ENCODE peak calls at places on chromosomes 5 and 9, in five cellular contexts. R, Z, U, X and G are unnamed samples. For H3K9me3, the result is how much of the 10 kb centered on the place peaks cover.

GRCh38 chr9:36278243-36278642 is 20.0 kb upstream of the GNE start:
- DNase-seq in R (no peak), X (no peak), Z (no peak), U (no peak), G (no peak)

GRCh38 chr5:96687812-96688453 is 25.8 kb downstream of the CAST start:
- DNase-seq in Z (no peak), X (no peak), R (no peak), U (peak), G (no peak)

GRCh38 chr5:107474724-107475489 is 195.8 kb downstream of the EFNA5 start:
- DNase-seq in U (no peak), Z (no peak), R (no peak), X (no peak), G (no peak)

GRCh38 chr9:129109952-129110739 is 447 bp downstream of the CRAT start:
- DNase-seq in U (no peak), Z (no peak), X (peak), R (no peak), G (no peak)

GRCh38 chr9:137412431-137412830 is 10.5 kb downstream of the EXD3 start:
- DNase-seq in X (no peak), U (no peak), R (no peak), Z (no peak), G (no peak)

GRCh38 chr9:128696923-128697707 is 5.2 kb upstream of the PKN3 start:
- DNase-seq in X (no peak), R (no peak), Z (no peak), U (no peak), G (no peak)

GRCh38 chr9:111107141-111107540 is 68.9 kb upstream of the LPAR1 start:
- DNase-seq in X (no peak), U (no peak), Z (no peak), R (no peak), G (no peak)

GRCh38 chr5:35063386-35063785 is 15.6 kb upstream of the AGXT2 start:
- DNase-seq in X (no peak), Z (no peak), R (no peak), U (no peak), G (no peak)

GRCh38 chr5:82560966-82561365 is 282.8 kb upstream of the RPS23 start:
- DNase-seq in R (no peak), X (no peak), U (no peak), Z (no peak), G (no peak)

GRCh38 chr9:129995409-129996160 is 47.4 kb downstream of the FNBP1 start:
- DNase-seq in Z (no peak), X (no peak), U (no peak), R (no peak), G (no peak)

GRCh38 chr5:138455191-138455930 is 9.9 kb upstream of the EGR1 start:
- DNase-seq in X (no peak), Z (no peak), U (no peak), R (no peak), G (no peak)

GRCh38 chr9:34451545-34451944 is 6.8 kb downstream of the FAM219A start:
- DNase-seq in R (no peak), U (no peak), Z (no peak), X (no peak), G (no peak)

GRCh38 chr9:29063031-29063430 is 1489.8 kb upstream of the C9orf72 start:
- DNase-seq in R (no peak), U (no peak), Z (no peak), X (no peak), G (no peak)

GRCh38 chr5:6832994-6833393 is 119.8 kb downstream of the TENT4A start:
- DNase-seq in X (no peak), R (no peak), U (peak), Z (no peak), G (no peak)

GRCh38 chr9:109319631-109320233 is 1.1 kb downstream of the EPB41L4B start:
- DNase-seq in R (no peak), Z (no peak), X (peak), U (peak), G (no peak)

GRCh38 chr9:69250681-69251080 is 74.3 kb upstream of the ENTREP1 start:
- DNase-seq in Z (no peak), X (no peak), R (no peak), U (no peak), G (no peak)

GRCh38 chr5:149019562-149020140 is 43.2 kb downstream of the SH3TC2 start:
- DNase-seq in U (no peak), R (no peak), X (no peak), Z (no peak), G (no peak)

GRCh38 chr5:137310051-137310730 is 188.9 kb downstream of the SPOCK1 start:
- DNase-seq in Z (no peak), X (no peak), R (no peak), U (no peak), G (no peak)

GRCh38 chr9:1939926-1940368 is 75.2 kb upstream of the SMARCA2 start:
- DNase-seq in R (no peak), Z (no peak), U (peak), X (no peak), G (no peak)

GRCh38 chr9:27654629-27655285 is 81.5 kb upstream of the C9orf72 start:
- DNase-seq in R (no peak), Z (no peak), U (no peak), X (no peak), G (no peak)

GRCh38 chr5:1783214-1783551 is 16.5 kb downstream of the MRPL36 start:
- DNase-seq in R (no peak), U (no peak), Z (no peak), X (no peak), G (no peak)

GRCh38 chr5:88480245-88480644 is 211.6 kb upstream of the TMEM161B start:
- DNase-seq in U (no peak), Z (no peak), R (no peak), X (no peak), G (no peak)

GRCh38 chr9:14320272-14321245 is 6.6 kb upstream of the NFIB start:
- DNase-seq in Z (no peak), X (no peak), R (no peak), U (peak), G (no peak)

GRCh38 chr5:140025736-140026135 is 17.4 kb downstream of the NRG2 start:
- DNase-seq in R (no peak), U (no peak), Z (no peak), X (no peak), G (no peak)

GRCh38 chr9:75803130-75803529 is 87.3 kb upstream of the PCSK5 start:
- DNase-seq in Z (no peak), R (no peak), U (peak), X (no peak), G (no peak)

GRCh38 chr9:16868706-16869105 is 1.8 kb downstream of the BNC2 start:
- DNase-seq in R (no peak), X (no peak), Z (no peak), U (no peak), G (no peak)

GRCh38 chr5:149559712-149560111 is 8.5 kb upstream of the CSNK1A1 start:
- DNase-seq in U (no peak), R (no peak), Z (no peak), X (no peak), G (no peak)

GRCh38 chr5:27403248-27403882 is 365.0 kb upstream of the CDH9 start:
- DNase-seq in R (no peak), U (peak), Z (no peak), X (no peak), G (no peak)

GRCh38 chr5:77322406-77322805 is 111.9 kb downstream of the PDE8B start:
- DNase-seq in U (no peak), R (no peak), Z (no peak), X (no peak), G (no peak)

GRCh38 chr5:155263381-155263780 is 249.8 kb downstream of the KIF4B start:
- DNase-seq in X (no peak), Z (no peak), U (no peak), R (no peak), G (no peak)

GRCh38 chr9:37485389-37486255 is at the start of gene POLR1E:
- DNase-seq in U (peak), R (peak), X (peak), Z (peak), G (peak)

GRCh38 chr9:82208741-82209450 is 220.3 kb downstream of the SPATA31D1 start:
- DNase-seq in R (no peak), X (no peak), Z (no peak), U (no peak), G (no peak)

GRCh38 chr5:45279109-45279508 is 417.1 kb downstream of the HCN1 start:
- DNase-seq in Z (no peak), U (no peak), R (no peak), X (no peak), G (no peak)

GRCh38 chr9:36163840-36164175 is 5.4 kb upstream of the CCIN start:
- DNase-seq in R (no peak), Z (no peak), U (no peak), X (no peak), G (no peak)

GRCh38 chr5:73201547-73202513 is 28.8 kb downstream of the TMEM174 start:
- DNase-seq in X (peak), Z (no peak), R (peak), U (peak), G (peak)

GRCh38 chr5:98865690-98866089 is 63.1 kb downstream of the CHD1 start:
- DNase-seq in X (no peak), U (no peak), R (no peak), Z (no peak), G (no peak)

DNA sequence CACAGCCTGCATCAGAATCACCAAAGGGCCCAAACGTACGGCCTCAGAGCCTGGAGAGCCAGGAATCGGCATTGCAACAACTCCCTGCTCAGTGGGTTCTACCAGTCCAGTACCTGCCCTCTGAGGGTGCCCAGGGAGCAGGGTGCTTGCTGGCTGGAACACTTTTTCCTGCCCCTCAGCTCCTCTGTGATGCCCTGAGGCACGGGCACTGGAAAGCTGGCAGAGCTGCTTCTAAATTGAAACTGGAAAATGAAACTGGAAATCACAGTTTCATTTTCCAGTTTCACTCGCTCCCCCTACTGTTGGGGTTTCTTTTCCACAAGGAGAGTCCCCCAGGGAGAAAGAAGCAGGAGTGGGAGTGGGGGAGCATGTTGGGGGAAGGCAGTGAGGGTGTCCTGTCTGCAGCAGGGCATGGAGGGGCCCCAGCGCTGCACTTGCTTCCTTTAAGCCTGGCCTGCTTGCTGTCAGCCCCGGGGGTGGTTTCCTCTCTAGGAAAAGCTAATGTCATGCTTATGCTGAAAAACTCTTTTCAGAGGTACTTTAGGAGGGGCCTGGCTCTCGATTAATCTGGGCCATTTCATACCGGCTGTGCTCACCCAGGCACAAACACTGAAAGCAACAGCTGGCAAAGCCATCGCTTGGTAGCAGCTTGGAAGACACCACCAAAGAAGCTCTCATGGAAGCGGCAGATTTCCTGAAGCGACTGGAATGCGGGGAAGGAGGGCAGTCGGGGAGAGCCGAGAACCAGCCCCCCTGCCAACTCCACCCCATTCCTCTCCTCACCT is 26.2 kb downstream of the IRF1 start:
- DNase-seq in R (peak), X (no peak), Z (no peak), U (peak), G (no peak)
- TF ChIP-seq CTCF in R (no peak), X (no peak), Z (no peak), U (peak), G (no peak)

DNA sequence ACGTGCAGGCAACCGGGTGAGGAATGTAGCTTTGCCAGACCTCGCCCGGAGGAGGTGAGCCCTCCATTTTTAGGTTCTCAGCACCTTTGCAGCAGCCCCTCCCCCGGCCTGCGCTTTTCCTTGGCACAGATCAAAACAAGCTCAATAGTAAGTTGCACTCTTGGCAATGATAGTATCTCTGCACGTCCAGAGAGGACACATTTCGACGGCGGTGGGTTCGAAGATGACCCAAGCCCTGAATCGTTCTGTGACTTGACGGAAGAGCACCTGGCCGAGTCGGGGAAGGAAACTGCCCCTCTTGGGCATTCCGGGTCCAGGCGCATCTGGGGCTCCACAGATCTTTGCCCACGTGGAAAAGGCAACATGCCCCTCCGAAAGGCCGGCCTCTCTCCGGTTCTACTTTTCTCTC is 904 bp downstream of the GDNF start:
- DNase-seq in Z (no peak), R (no peak), X (no peak), U (no peak), G (no peak)
- H3K27ac ChIP-seq in Z (peak), R (no peak), X (no peak), U (peak), G (no peak)

DNA sequence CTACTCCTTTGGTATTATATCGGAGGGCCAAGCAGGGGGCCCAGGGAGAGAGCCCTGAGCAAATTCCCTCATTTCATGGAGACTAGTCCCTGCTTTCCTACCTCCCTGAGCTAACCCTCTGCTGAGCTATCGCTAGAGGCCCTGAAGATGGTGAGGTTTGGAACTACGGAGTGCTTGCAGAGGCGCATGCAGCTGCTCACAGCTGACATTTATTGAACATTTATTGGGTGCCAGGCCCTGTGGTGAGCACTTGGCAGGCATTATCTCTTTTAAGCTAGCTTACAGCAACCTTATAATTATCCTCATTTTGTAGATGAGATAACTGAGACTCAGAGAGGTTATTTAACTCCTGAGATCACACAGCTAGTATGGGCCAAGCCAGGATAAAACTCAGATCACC is 9.8 kb downstream of the FAT2 start:
- DNase-seq in X (no peak), U (no peak), R (no peak), Z (no peak), G (no peak)
- H3K9me3 ChIP-seq in X (under half), U (under half), R (under half), Z (under half), G (under half)

GRCh38 chr9:135602789-135603481 is 36.4 kb downstream of the GLT6D1 start:
- DNase-seq in Z (no peak), X (no peak), U (peak), R (no peak), G (peak)
- TF ChIP-seq CTCF in Z (no peak), X (peak), U (peak), R (peak), G (peak)

GRCh38 chr9:114372971-114373591 is 14.7 kb downstream of the AKNA start:
- DNase-seq in U (peak), Z (peak), R (peak), X (peak), G (peak)
- H3K27ac ChIP-seq in U (peak), Z (peak), R (peak), X (peak), G (peak)

DNA sequence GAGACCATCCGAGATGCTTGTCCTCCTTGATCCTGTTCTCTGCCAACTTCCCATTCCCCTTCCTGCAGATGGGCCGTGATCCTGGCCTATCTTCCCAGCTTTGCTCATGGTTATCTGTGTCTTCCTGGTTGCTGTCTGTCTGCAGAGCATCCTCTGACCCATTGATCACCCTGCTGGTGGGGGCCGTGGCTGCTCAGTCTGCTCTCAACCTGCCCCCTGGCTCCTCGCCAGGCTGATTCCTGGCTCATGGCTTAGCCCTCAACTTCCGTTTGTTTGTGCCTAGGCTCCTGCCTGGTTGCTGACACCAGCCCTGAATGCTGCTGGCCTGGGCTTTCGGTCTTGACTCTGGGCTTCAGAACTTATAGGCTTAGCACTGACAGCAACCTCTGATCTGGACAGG is 67.1 kb upstream of the SMIM15 start:
- DNase-seq in Z (no peak), R (no peak), X (peak), U (no peak), G (no peak)
- H3K9me3 ChIP-seq in Z (under half), R (under half), X (under half), U (under half), G (under half)